ENCODE peak calls at places on chromosome 1, in nine cellular contexts. Q, P, H, W, M, N, Y, G and C are unnamed samples.

GRCh38 chr1:43554444-43554992 is 23.8 kb downstream of the PTPRF start:
- DNase-seq in Q (no peak), P (no peak), H (peak; percentile 59), W (peak; percentile 65), M (no peak), N (peak; percentile 64), Y (no peak), G (no peak), C (peak; percentile 76)

GRCh38 chr1:3768811-3769390 is 3.6 kb upstream of the SMIM1 start:
- DNase-seq in Q (no peak), P (no peak), H (no peak), W (no peak), M (no peak), N (no peak), Y (no peak), G (no peak), C (no peak)

GRCh38 chr1:23168079-23168461 is 586 bp downstream of the LUZP1 start:
- DNase-seq in Q (no peak), P (no peak), H (no peak), W (no peak), M (peak; percentile 57), N (no peak), Y (no peak), G (peak; percentile 66), C (no peak)

GRCh38 chr1:243421784-243422183 is 165.9 kb downstream of the SDCCAG8 start:
- DNase-seq in Q (no peak), P (no peak), H (peak; percentile 89), W (peak; percentile 71), M (no peak), N (peak; percentile 86), Y (peak; percentile 78), G (peak; percentile 25), C (no peak)

GRCh38 chr1:78032964-78033796 is 12.6 kb upstream of the GIPC2 start:
- DNase-seq in Q (no peak), P (no peak), H (peak; percentile 63), W (no peak), M (no peak), N (no peak), Y (no peak), G (no peak), C (no peak)

GRCh38 chr1:101262601-101263348 is 26.0 kb downstream of the S1PR1 start:
- DNase-seq in Q (no peak), P (no peak), H (peak; percentile 49), W (no peak), M (no peak), N (no peak), Y (no peak), G (no peak), C (no peak)

GRCh38 chr1:33371334-33371733 is 50.4 kb upstream of the A3GALT2 start:
- DNase-seq in Q (no peak), P (no peak), H (no peak), W (no peak), M (no peak), N (no peak), Y (no peak), G (no peak), C (no peak)

GRCh38 chr1:75985827-75986226 is 53.6 kb upstream of the ASB17 start:
- DNase-seq in Q (no peak), P (no peak), H (peak; percentile 84), W (peak; percentile 73), M (no peak), N (no peak), Y (no peak), G (peak; percentile 75), C (no peak)

GRCh38 chr1:90370696-90371095 is 346.4 kb downstream of the BARHL2 start:
- DNase-seq in Q (no peak), P (no peak), H (no peak), W (peak; percentile 6), M (no peak), N (peak; percentile 80), Y (no peak), G (no peak), C (no peak)

GRCh38 chr1:171753685-171754380 is 12.0 kb upstream of the VAMP4 start:
- DNase-seq in Q (no peak), P (no peak), H (peak; percentile 5), W (no peak), M (no peak), N (no peak), Y (no peak), G (no peak), C (no peak)

GRCh38 chr1:67942269-67942668 is 108.2 kb downstream of the DIRAS3 start:
- DNase-seq in Q (no peak), P (no peak), H (peak; percentile 67), W (no peak), M (no peak), N (no peak), Y (no peak), G (no peak), C (no peak)

GRCh38 chr1:100034465-100034864 is 64.7 kb downstream of the SLC35A3 start:
- DNase-seq in Q (no peak), P (no peak), H (peak; percentile 50), W (peak; percentile 47), M (no peak), N (peak; percentile 26), Y (no peak), G (peak; percentile 42), C (peak; percentile 72)

GRCh38 chr1:199954701-199955100 is 72.8 kb upstream of the NR5A2 start:
- DNase-seq in Q (no peak), P (peak; percentile 51), H (peak; percentile 9), W (no peak), M (no peak), N (no peak), Y (no peak), G (peak; percentile 51), C (peak; percentile 65)

GRCh38 chr1:103461171-103462105 is 64.1 kb upstream of the RNPC3 start:
- DNase-seq in Q (no peak), P (no peak), H (peak; percentile 20), W (peak; percentile 36), M (no peak), N (no peak), Y (no peak), G (peak; percentile 17), C (peak; percentile 39)

GRCh38 chr1:26900815-26901511 is 696 bp upstream of the GPATCH3 start:
- DNase-seq in Q (no peak), P (no peak), H (no peak), W (no peak), M (no peak), N (no peak), Y (no peak), G (no peak), C (no peak)

GRCh38 chr1:23395849-23396248 is 26.2 kb upstream of the ZNF436 start:
- DNase-seq in Q (no peak), P (no peak), H (no peak), W (no peak), M (no peak), N (no peak), Y (no peak), G (no peak), C (no peak)

GRCh38 chr1:20410555-20410954 is 75.5 kb downstream of the CAMK2N1 start:
- DNase-seq in Q (no peak), P (no peak), H (no peak), W (peak; percentile 30), M (no peak), N (no peak), Y (no peak), G (no peak), C (no peak)

GRCh38 chr1:200181861-200182260 is 154.4 kb downstream of the NR5A2 start:
- DNase-seq in Q (no peak), P (no peak), H (no peak), W (no peak), M (no peak), N (no peak), Y (no peak), G (no peak), C (no peak)

GRCh38 chr1:66607458-66607857 is 73.5 kb downstream of the SGIP1 start:
- DNase-seq in Q (no peak), P (no peak), H (no peak), W (no peak), M (no peak), N (no peak), Y (no peak), G (peak; percentile 4), C (peak; percentile 27)

GRCh38 chr1:168375901-168376300 is 95.2 kb downstream of the TBX19 start:
- DNase-seq in Q (no peak), P (no peak), H (no peak), W (no peak), M (no peak), N (no peak), Y (no peak), G (no peak), C (no peak)

GRCh38 chr1:207745839-207746767 is 5.8 kb upstream of the CD46 start:
- DNase-seq in Q (no peak), P (no peak), H (no peak), W (no peak), M (no peak), N (no peak), Y (no peak), G (no peak), C (no peak)

GRCh38 chr1:37682334-37682987 is 9.9 kb upstream of the CDCA8 start:
- DNase-seq in Q (peak; percentile 56), P (peak; percentile 84), H (peak; percentile 51), W (peak; percentile 69), M (peak; percentile 66), N (peak; percentile 39), Y (peak; percentile 46), G (peak; percentile 66), C (peak; percentile 84)

GRCh38 chr1:5969168-5969567 is 23.1 kb downstream of the NPHP4 start:
- DNase-seq in Q (no peak), P (no peak), H (no peak), W (no peak), M (no peak), N (no peak), Y (no peak), G (no peak), C (no peak)

GRCh38 chr1:158509471-158510161 is 37.6 kb downstream of the OR10R2 start:
- DNase-seq in Q (no peak), P (no peak), H (no peak), W (no peak), M (no peak), N (no peak), Y (no peak), G (no peak), C (no peak)

GRCh38 chr1:185373813-185374524 is 56.9 kb upstream of the IVNS1ABP start:
- DNase-seq in Q (no peak), P (no peak), H (peak; percentile 66), W (peak; percentile 38), M (peak; percentile 56), N (peak; percentile 95), Y (peak; percentile 19), G (no peak), C (no peak)

GRCh38 chr1:42748021-42748420 is 8.0 kb upstream of the CLDN19 start:
- DNase-seq in Q (no peak), P (no peak), H (no peak), W (no peak), M (no peak), N (no peak), Y (no peak), G (no peak), C (no peak)

GRCh38 chr1:10641976-10642375 is 154.5 kb downstream of the CASZ1 start:
- DNase-seq in Q (no peak), P (no peak), H (no peak), W (no peak), M (no peak), N (no peak), Y (no peak), G (no peak), C (no peak)

GRCh38 chr1:151547900-151548230 is 7.8 kb downstream of the TUFT1 start:
- DNase-seq in Q (no peak), P (no peak), H (no peak), W (no peak), M (no peak), N (no peak), Y (no peak), G (no peak), C (no peak)

GRCh38 chr1:55848906-55849305 is 633.7 kb upstream of the USP24 start:
- DNase-seq in Q (no peak), P (no peak), H (peak; percentile 59), W (peak; percentile 80), M (no peak), N (peak; percentile 24), Y (peak; percentile 15), G (no peak), C (no peak)

GRCh38 chr1:245365071-245365470 is 210.3 kb downstream of the KIF26B start:
- DNase-seq in Q (no peak), P (peak; percentile 49), H (no peak), W (no peak), M (no peak), N (no peak), Y (no peak), G (no peak), C (no peak)

GRCh38 chr1:103371234-103371633 is 154.3 kb upstream of the RNPC3 start:
- DNase-seq in Q (no peak), P (no peak), H (peak; percentile 79), W (peak; percentile 30), M (no peak), N (no peak), Y (peak; percentile 28), G (no peak), C (no peak)